ENCODE peak calls at places on chromosomes 7 and 10, in five cellular contexts. Z is stimulated activated CD4-positive, alpha-beta T cell treated with anti-CD3 and anti-CD28 coated beads, Interleukin-1b, Interleukin-23, amount 100 ng/mL, for 4 hours; N is NCI-H345; D is GF-D8; B is natural killer cell treated with Interleukin-12 subunit alpha and Interleukin-12 subunit beta and Interleukin-15 and Interleukin-18, amount 100 ng/mL, for 72 hours. U is an unnamed sample.

GRCh38 chr7:22980422-22980821 is 33.5 kb downstream of the HYCC1 start:
- DNase-seq in Z (no peak), N (no peak), D (no peak), B (no peak), U (no peak)

GRCh38 chr10:124685251-124685650 is 58.9 kb downstream of the FAM53B start:
- DNase-seq in Z (no peak), N (no peak), D (peak), B (no peak), U (peak)

GRCh38 chr7:104106106-104106505 is 101.7 kb downstream of the ORC5 start:
- DNase-seq in Z (no peak), N (no peak), D (no peak), B (no peak), U (no peak)

GRCh38 chr10:70776455-70777005 is 8.6 kb downstream of the TBATA start:
- DNase-seq in Z (no peak), N (no peak), D (no peak), B (peak), U (no peak)

GRCh38 chr10:73886625-73887024 is 12.3 kb upstream of the CAMK2G start:
- DNase-seq in Z (no peak), N (no peak), D (no peak), B (no peak), U (no peak)

GRCh38 chr7:41162612-41163011 is 540.3 kb downstream of the INHBA start:
- DNase-seq in Z (no peak), N (no peak), D (no peak), B (no peak), U (no peak)

GRCh38 chr7:158815046-158815445 is 14.3 kb downstream of the ESYT2 start:
- DNase-seq in Z (no peak), N (peak), D (no peak), B (no peak), U (no peak)

GRCh38 chr10:75401569-75402485 is at the start of gene ZNF503:
- DNase-seq in Z (no peak), N (peak), D (peak), B (no peak), U (no peak)

GRCh38 chr10:47409171-47409865 is 25.2 kb upstream of the ZNF488 start:
- DNase-seq in Z (no peak), N (no peak), D (no peak), B (no peak), U (no peak)

GRCh38 chr7:324011-324410 is 34.0 kb downstream of the FOXL3 start:
- DNase-seq in Z (no peak), N (no peak), D (no peak), B (peak), U (no peak)